ENCODE peak calls at places on chromosomes 16 and 17, in nine cellular contexts. R is ELR, S is PC-9, J is stromal cell of bone marrow, I is dermis microvascular lymphatic vessel endothelial cell, P is GM03348, G is neural progenitor cell, L is T-cell, B is GM06990. Y is an unnamed sample.

GRCh38 chr16:85245307-85246172 is 133.3 kb upstream of the CIBAR2 start:
- DNase-seq in R (peak; percentile 76), S (peak; percentile 57), J (peak; percentile 45), P (peak; percentile 88), L (peak; percentile 48), B (no peak), I (peak; percentile 68), G (peak; percentile 85), Y (peak; percentile 48)

GRCh38 chr17:63786961-63787711 is 13.2 kb downstream of the DDX42 start:
- DNase-seq in R (no peak), G (no peak), P (no peak), J (no peak), L (no peak), S (peak; percentile 56), B (no peak), I (no peak), Y (no peak)

GRCh38 chr17:68196394-68197090 is 51.3 kb upstream of the AMZ2 start:
- DNase-seq in G (peak; percentile 33), L (no peak), P (peak; percentile 27), I (no peak), B (no peak), R (no peak), S (no peak), J (no peak), Y (no peak)

GRCh38 chr17:66348605-66349165 is 46.3 kb downstream of the PRKCA start:
- DNase-seq in R (peak; percentile 88), I (peak; percentile 79), L (no peak), B (no peak), G (no peak), S (peak; percentile 7), J (peak; percentile 44), P (peak; percentile 79), Y (peak; percentile 87)

GRCh38 chr16:72927199-72928088 is 120.5 kb downstream of the ZFHX3 start:
- DNase-seq in S (peak; percentile 77), I (no peak), J (peak; percentile 74), P (peak; percentile 85), R (peak; percentile 87), G (no peak), B (no peak), L (no peak), Y (peak; percentile 92)

GRCh38 chr16:84116720-84117481 is at the start of gene MBTPS1:
- DNase-seq in G (peak; percentile 100), S (peak; percentile 99), R (peak; percentile 99), B (peak; percentile 99), P (peak; percentile 99), I (peak; percentile 98), L (peak; percentile 99), J (peak; percentile 94), Y (peak; percentile 97)

GRCh38 chr16:75589301-75589700 is 23.1 kb downstream of the GABARAPL2 start:
- DNase-seq in J (no peak), P (no peak), R (no peak), S (no peak), I (peak; percentile 23), B (no peak), L (no peak), G (peak; percentile 26), Y (no peak)

GRCh38 chr16:75764154-75764768 is 38.0 kb upstream of the CPHXL start:
- DNase-seq in R (peak; percentile 67), S (peak; percentile 36), J (peak; percentile 38), B (peak; percentile 18), P (peak; percentile 75), I (peak; percentile 77), G (peak; percentile 79), L (peak; percentile 52), Y (peak; percentile 57)

GRCh38 chr16:85302018-85302847 is 190.0 kb upstream of the CIBAR2 start:
- DNase-seq in P (peak; percentile 35), J (no peak), G (peak; percentile 39), L (no peak), S (no peak), B (no peak), I (no peak), R (peak; percentile 49), Y (peak; percentile 69)

GRCh38 chr17:82328141-82328993 is 5.2 kb downstream of the SECTM1 start:
- DNase-seq in I (no peak), B (no peak), J (no peak), G (no peak), L (no peak), R (no peak), S (no peak), P (no peak), Y (no peak)

GRCh38 chr16:48366165-48367093 is 18.8 kb downstream of the SIAH1 start:
- DNase-seq in I (peak; percentile 80), G (peak; percentile 62), S (peak; percentile 48), R (peak; percentile 87), P (peak; percentile 68), L (peak; percentile 29), B (peak; percentile 36), J (peak; percentile 68), Y (peak; percentile 83)

GRCh38 chr17:4485676-4486646 is 12.7 kb upstream of the SPNS2 start:
- DNase-seq in I (peak; percentile 52), B (no peak), G (no peak), J (no peak), S (no peak), R (peak; percentile 22), L (peak; percentile 76), P (no peak), Y (no peak)

GRCh38 chr16:6573577-6573976 is 759.1 kb upstream of the RBFOX1 start:
- DNase-seq in J (no peak), L (no peak), B (no peak), S (peak; percentile 8), P (no peak), R (no peak), G (peak; percentile 79), I (no peak), Y (no peak)

GRCh38 chr17:7404737-7405412 is 978 bp upstream of the TMEM256 start:
- DNase-seq in R (peak; percentile 64), I (no peak), S (peak; percentile 51), J (no peak), L (peak; percentile 69), B (no peak), G (peak; percentile 90), P (peak; percentile 91), Y (peak; percentile 32)

GRCh38 chr16:56195151-56195550 is 3.9 kb downstream of the GNAO1 start:
- DNase-seq in L (no peak), I (no peak), S (peak; percentile 15), P (no peak), B (no peak), R (no peak), J (no peak), G (no peak), Y (no peak)

GRCh38 chr17:2892305-2892971 is 96.2 kb downstream of the RAP1GAP2 start:
- DNase-seq in J (peak; percentile 55), B (no peak), L (no peak), S (peak; percentile 77), P (peak; percentile 46), R (peak; percentile 73), G (no peak), I (peak; percentile 37), Y (peak; percentile 67)

GRCh38 chr16:30472328-30472942 is at the start of gene ITGAL:
- DNase-seq in R (no peak), P (no peak), S (no peak), L (peak; percentile 82), J (no peak), I (no peak), B (peak; percentile 81), G (no peak), Y (no peak)

GRCh38 chr16:4936991-4937781 is at the start of gene PPL:
- DNase-seq in G (peak; percentile 90), J (no peak), B (peak; percentile 40), S (peak; percentile 100), I (peak; percentile 38), L (no peak), P (peak; percentile 32), R (no peak), Y (no peak)

GRCh38 chr16:89060207-89060794 is 33.4 kb upstream of the ACSF3 start:
- DNase-seq in I (no peak), R (no peak), G (no peak), B (no peak), S (no peak), P (no peak), L (no peak), J (no peak), Y (no peak)

GRCh38 chr16:53212899-53213235 is 158.1 kb downstream of the CHD9 start:
- DNase-seq in G (no peak), J (no peak), L (no peak), I (no peak), S (no peak), B (no peak), P (peak; percentile 16), R (peak; percentile 16), Y (no peak)

GRCh38 chr16:6616746-6617145 is 715.9 kb upstream of the RBFOX1 start:
- DNase-seq in J (no peak), B (no peak), S (no peak), L (no peak), R (no peak), G (no peak), P (no peak), I (no peak), Y (no peak)

GRCh38 chr16:85612801-85613608 is at the start of gene GSE1:
- DNase-seq in I (peak; percentile 64), G (peak; percentile 96), B (peak; percentile 95), L (peak; percentile 61), J (peak; percentile 52), R (peak; percentile 85), S (peak; percentile 98), P (peak; percentile 95), Y (peak; percentile 71)

GRCh38 chr17:5249615-5250014 is 15.0 kb upstream of the SCIMP start:
- DNase-seq in R (peak; percentile 79), B (no peak), G (peak; percentile 72), P (peak; percentile 89), S (peak; percentile 59), I (peak; percentile 71), L (peak; percentile 64), J (peak; percentile 57), Y (peak; percentile 71)

GRCh38 chr17:2105663-2106062 is 50.8 kb downstream of the HIC1 start:
- DNase-seq in P (no peak), L (no peak), S (no peak), I (no peak), J (no peak), G (no peak), B (no peak), R (no peak), Y (no peak)

GRCh38 chr17:77129568-77130301 is 11.0 kb upstream of the SEC14L1 start:
- DNase-seq in L (no peak), G (peak; percentile 64), I (no peak), B (no peak), P (peak; percentile 16), J (no peak), S (no peak), R (no peak), Y (no peak)

GRCh38 chr17:13362341-13363122 is 239.2 kb downstream of the HS3ST3A1 start:
- DNase-seq in I (no peak), S (no peak), B (no peak), L (no peak), P (no peak), J (no peak), R (peak; percentile 84), G (peak; percentile 25), Y (peak; percentile 84)

GRCh38 chr16:75424096-75424762 is 9.1 kb downstream of the CFDP1 start:
- DNase-seq in I (no peak), P (no peak), S (no peak), G (no peak), B (no peak), L (no peak), J (no peak), R (no peak), Y (no peak)

GRCh38 chr16:64253525-64253924 is 868.3 kb downstream of the CDH11 start:
- DNase-seq in G (no peak), L (no peak), R (no peak), I (no peak), J (no peak), S (no peak), P (no peak), B (no peak), Y (no peak)

GRCh38 chr16:2250652-2251280 is 621 bp downstream of the ECI1 start:
- DNase-seq in J (no peak), B (no peak), I (peak; percentile 37), R (peak; percentile 45), P (no peak), L (peak; percentile 38), G (no peak), S (peak; percentile 65), Y (peak; percentile 14)

GRCh38 chr16:81708459-81709368 is 70.4 kb upstream of the PLCG2 start:
- DNase-seq in G (no peak), J (no peak), S (no peak), L (no peak), P (no peak), B (no peak), I (no peak), R (no peak), Y (no peak)

GRCh38 chr17:488993-489757 is 136.6 kb upstream of the RPH3AL start:
- DNase-seq in B (peak; percentile 63), P (no peak), G (peak; percentile 37), I (peak; percentile 38), L (peak; percentile 14), J (no peak), S (peak; percentile 5), R (peak; percentile 57), Y (no peak)

Y was measured in HCEC 1CT.